ENCODE peak calls at places on chromosome 1, in nine cellular contexts. One of them, this sample, is unnamed.

GRCh38 chr1:21742578-21742977 is 40.4 kb downstream of the USP48 start:
- DNase-seq in OCI-LY7: no peak
- DNase-seq in PC-3: no peak
- DNase-seq in hepatocyte: no peak
- DNase-seq in MM.1S: no peak
- DNase-seq in neural progenitor cell: no peak
- DNase-seq in GM23248: no peak
- DNase-seq in GM23338: no peak
- DNase-seq in HCT116: no peak
- DNase-seq in this sample: no peak

GRCh38 chr1:71785470-71785869 is 496.9 kb downstream of the NEGR1 start:
- DNase-seq in HCT116: no peak
- DNase-seq in OCI-LY7: no peak
- DNase-seq in MM.1S: no peak
- DNase-seq in GM23248: no peak
- DNase-seq in PC-3: no peak
- DNase-seq in GM23338: no peak
- DNase-seq in neural progenitor cell: no peak
- DNase-seq in hepatocyte: peak
- DNase-seq in this sample: no peak

GRCh38 chr1:117590273-117590925 is 15.4 kb upstream of the TENT5C start:
- DNase-seq in hepatocyte: no peak
- DNase-seq in GM23338: peak
- DNase-seq in neural progenitor cell: no peak
- DNase-seq in GM23248: no peak
- DNase-seq in MM.1S: no peak
- DNase-seq in HCT116: no peak
- DNase-seq in OCI-LY7: peak
- DNase-seq in PC-3: peak
- DNase-seq in this sample: no peak

GRCh38 chr1:155173478-155174333 is at the start of gene TRIM46:
- DNase-seq in MM.1S: no peak
- DNase-seq in PC-3: peak
- DNase-seq in OCI-LY7: peak
- DNase-seq in hepatocyte: peak
- DNase-seq in HCT116: no peak
- DNase-seq in GM23338: peak
- DNase-seq in GM23248: peak
- DNase-seq in neural progenitor cell: peak
- DNase-seq in this sample: peak

GRCh38 chr1:186828612-186829542 is at the start of gene PLA2G4A:
- DNase-seq in OCI-LY7: no peak
- DNase-seq in GM23338: peak
- DNase-seq in GM23248: peak
- DNase-seq in PC-3: peak
- DNase-seq in HCT116: peak
- DNase-seq in neural progenitor cell: peak
- DNase-seq in hepatocyte: peak
- DNase-seq in MM.1S: peak
- DNase-seq in this sample: no peak

GRCh38 chr1:53088616-53089300 is 26.7 kb downstream of the PODN start:
- DNase-seq in GM23338: no peak
- DNase-seq in PC-3: no peak
- DNase-seq in OCI-LY7: no peak
- DNase-seq in MM.1S: no peak
- DNase-seq in GM23248: no peak
- DNase-seq in hepatocyte: no peak
- DNase-seq in neural progenitor cell: no peak
- DNase-seq in HCT116: no peak
- DNase-seq in this sample: peak

GRCh38 chr1:47201179-47201578 is 11.3 kb upstream of the PDZK1IP1 start:
- DNase-seq in OCI-LY7: no peak
- DNase-seq in MM.1S: no peak
- DNase-seq in GM23338: no peak
- DNase-seq in hepatocyte: no peak
- DNase-seq in PC-3: no peak
- DNase-seq in HCT116: no peak
- DNase-seq in GM23248: no peak
- DNase-seq in neural progenitor cell: peak
- DNase-seq in this sample: no peak

GRCh38 chr1:19463204-19463803 is 22.0 kb downstream of the CAPZB start:
- DNase-seq in MM.1S: peak
- DNase-seq in PC-3: no peak
- DNase-seq in neural progenitor cell: no peak
- DNase-seq in hepatocyte: no peak
- DNase-seq in GM23248: no peak
- DNase-seq in HCT116: no peak
- DNase-seq in GM23338: no peak
- DNase-seq in OCI-LY7: peak
- DNase-seq in this sample: no peak

GRCh38 chr1:25099343-25099951 is 132.9 kb downstream of the SYF2 start:
- DNase-seq in PC-3: no peak
- DNase-seq in GM23248: no peak
- DNase-seq in GM23338: no peak
- DNase-seq in OCI-LY7: peak
- DNase-seq in HCT116: no peak
- DNase-seq in MM.1S: no peak
- DNase-seq in hepatocyte: no peak
- DNase-seq in neural progenitor cell: no peak
- DNase-seq in this sample: peak

GRCh38 chr1:239558559-239558958 is 172.2 kb downstream of the CHRM3 start:
- DNase-seq in GM23338: no peak
- DNase-seq in HCT116: no peak
- DNase-seq in MM.1S: no peak
- DNase-seq in PC-3: peak
- DNase-seq in neural progenitor cell: no peak
- DNase-seq in OCI-LY7: no peak
- DNase-seq in hepatocyte: no peak
- DNase-seq in GM23248: no peak
- DNase-seq in this sample: no peak

GRCh38 chr1:98027044-98027443 is 106.2 kb upstream of the DPYD start:
- DNase-seq in GM23248: no peak
- DNase-seq in hepatocyte: no peak
- DNase-seq in HCT116: no peak
- DNase-seq in OCI-LY7: no peak
- DNase-seq in neural progenitor cell: no peak
- DNase-seq in MM.1S: no peak
- DNase-seq in PC-3: peak
- DNase-seq in GM23338: no peak
- DNase-seq in this sample: no peak

GRCh38 chr1:43935711-43936427 is 2.3 kb downstream of the ARTN start:
- DNase-seq in neural progenitor cell: no peak
- DNase-seq in hepatocyte: peak
- DNase-seq in GM23248: no peak
- DNase-seq in GM23338: peak
- DNase-seq in HCT116: no peak
- DNase-seq in OCI-LY7: no peak
- DNase-seq in PC-3: peak
- DNase-seq in MM.1S: no peak
- DNase-seq in this sample: no peak

GRCh38 chr1:158112994-158113758 is 67.5 kb upstream of the CD1D start:
- DNase-seq in PC-3: no peak
- DNase-seq in neural progenitor cell: peak
- DNase-seq in HCT116: no peak
- DNase-seq in GM23338: peak
- DNase-seq in OCI-LY7: peak
- DNase-seq in GM23248: peak
- DNase-seq in hepatocyte: peak
- DNase-seq in MM.1S: peak
- DNase-seq in this sample: peak

GRCh38 chr1:15068997-15069396 is 84.5 kb upstream of the TMEM51 start:
- DNase-seq in MM.1S: no peak
- DNase-seq in OCI-LY7: no peak
- DNase-seq in GM23248: no peak
- DNase-seq in hepatocyte: no peak
- DNase-seq in HCT116: no peak
- DNase-seq in neural progenitor cell: no peak
- DNase-seq in GM23338: no peak
- DNase-seq in PC-3: no peak
- DNase-seq in this sample: no peak

DNA sequence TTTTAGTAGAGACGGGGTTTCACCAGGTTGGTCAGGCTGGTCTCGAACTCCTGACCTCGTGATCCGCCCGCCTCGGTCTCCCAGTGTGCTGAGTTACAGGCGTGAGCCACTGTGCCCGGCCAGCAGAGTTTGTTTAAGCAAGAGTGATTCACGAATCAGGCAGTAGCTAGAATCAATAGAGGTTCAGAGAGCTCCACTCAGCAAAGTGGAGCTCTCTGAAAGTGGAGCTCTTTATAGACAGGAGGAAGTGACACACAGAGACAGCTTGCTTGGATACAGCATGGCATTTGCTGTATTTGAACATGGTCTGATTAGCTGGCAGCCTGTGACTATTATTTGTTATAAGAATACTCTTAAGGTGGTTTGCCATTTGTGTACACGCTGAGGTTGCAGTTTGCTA is 27.1 kb upstream of the CD34 start:
- DNase-seq in hepatocyte: peak
- DNase-seq in GM23338: no peak
- DNase-seq in PC-3: peak
- DNase-seq in GM23248: peak
- DNase-seq in MM.1S: no peak
- DNase-seq in HCT116: no peak
- DNase-seq in neural progenitor cell: no peak
- DNase-seq in OCI-LY7: no peak
- DNase-seq in this sample: no peak
- TF ChIP-seq EZH2phosphoT487 in hepatocyte: no peak
- TF ChIP-seq EZH2phosphoT487 in GM23338: no peak
- TF ChIP-seq EZH2phosphoT487 in PC-3: no peak
- TF ChIP-seq EZH2phosphoT487 in GM23248: no peak
- TF ChIP-seq EZH2phosphoT487 in MM.1S: no peak
- TF ChIP-seq EZH2phosphoT487 in HCT116: no peak
- TF ChIP-seq EZH2phosphoT487 in neural progenitor cell: no peak
- TF ChIP-seq EZH2phosphoT487 in OCI-LY7: no peak
- TF ChIP-seq EZH2phosphoT487 in this sample: no peak

DNA sequence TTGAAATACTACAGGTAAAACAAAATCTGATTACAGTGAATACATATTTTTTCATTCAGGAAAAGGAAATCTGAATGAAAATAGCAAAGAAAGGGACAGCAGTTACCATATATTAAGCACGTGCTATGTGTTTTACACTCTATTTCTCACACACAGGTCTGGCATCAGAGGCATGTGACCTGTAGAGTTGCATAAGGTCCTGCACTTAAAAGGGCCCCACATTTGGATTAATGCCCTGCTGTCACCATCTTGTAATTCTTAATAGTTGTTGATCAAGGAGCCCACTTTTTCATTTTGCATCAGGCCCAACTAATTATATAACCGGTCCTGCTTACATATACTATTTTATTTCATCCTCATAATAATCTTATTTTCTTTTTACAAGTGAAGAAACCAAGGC is 125.8 kb downstream of the LRRC40 start:
- DNase-seq in OCI-LY7: no peak
- DNase-seq in hepatocyte: no peak
- DNase-seq in HCT116: no peak
- DNase-seq in GM23248: no peak
- DNase-seq in neural progenitor cell: no peak
- DNase-seq in MM.1S: no peak
- DNase-seq in PC-3: no peak
- DNase-seq in GM23338: no peak
- DNase-seq in this sample: no peak
- TF ChIP-seq EZH2phosphoT487 in OCI-LY7: no peak
- TF ChIP-seq EZH2phosphoT487 in hepatocyte: no peak
- TF ChIP-seq EZH2phosphoT487 in HCT116: no peak
- TF ChIP-seq EZH2phosphoT487 in GM23248: no peak
- TF ChIP-seq EZH2phosphoT487 in neural progenitor cell: no peak
- TF ChIP-seq EZH2phosphoT487 in MM.1S: no peak
- TF ChIP-seq EZH2phosphoT487 in PC-3: no peak
- TF ChIP-seq EZH2phosphoT487 in GM23338: no peak
- TF ChIP-seq EZH2phosphoT487 in this sample: no peak

GRCh38 chr1:27561126-27561899 is 42.6 kb downstream of the AHDC1 start:
- DNase-seq in GM23248: no peak
- DNase-seq in MM.1S: no peak
- DNase-seq in HCT116: no peak
- DNase-seq in OCI-LY7: no peak
- DNase-seq in neural progenitor cell: peak
- DNase-seq in PC-3: no peak
- DNase-seq in hepatocyte: no peak
- DNase-seq in GM23338: no peak
- DNase-seq in this sample: peak
- TF ChIP-seq EZH2phosphoT487 in GM23248: no peak
- TF ChIP-seq EZH2phosphoT487 in MM.1S: no peak
- TF ChIP-seq EZH2phosphoT487 in HCT116: no peak
- TF ChIP-seq EZH2phosphoT487 in OCI-LY7: no peak
- TF ChIP-seq EZH2phosphoT487 in neural progenitor cell: no peak
- TF ChIP-seq EZH2phosphoT487 in PC-3: no peak
- TF ChIP-seq EZH2phosphoT487 in hepatocyte: no peak
- TF ChIP-seq EZH2phosphoT487 in GM23338: no peak
- TF ChIP-seq EZH2phosphoT487 in this sample: no peak

DNA sequence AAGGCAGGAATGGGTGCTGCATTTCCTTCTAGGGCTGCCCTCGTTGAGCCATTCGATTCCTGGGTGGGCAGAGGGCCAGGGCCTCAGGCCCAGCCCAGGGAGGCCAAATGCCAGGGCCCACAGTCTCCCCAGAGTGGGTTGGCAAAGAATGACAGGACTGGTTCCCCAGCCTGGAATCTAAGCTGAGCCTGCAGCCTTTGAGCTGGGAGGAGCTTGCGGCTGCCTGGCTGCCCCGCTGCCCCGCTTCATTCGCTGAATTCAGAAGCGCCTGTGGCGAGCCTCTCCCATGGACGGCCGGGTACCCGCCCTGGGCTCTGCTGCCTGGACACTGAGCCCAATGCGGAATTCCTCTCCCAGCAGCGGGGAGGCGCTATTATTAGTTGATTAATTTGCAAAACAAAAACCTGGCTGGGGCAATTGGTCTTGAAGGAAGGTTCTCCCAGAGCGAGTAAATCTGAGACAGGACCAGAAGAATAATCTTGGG is 32.3 kb upstream of the TARDBP start:
- DNase-seq in neural progenitor cell: peak
- DNase-seq in PC-3: peak
- DNase-seq in GM23338: peak
- DNase-seq in MM.1S: no peak
- DNase-seq in OCI-LY7: no peak
- DNase-seq in HCT116: no peak
- DNase-seq in GM23248: peak
- DNase-seq in hepatocyte: peak
- DNase-seq in this sample: no peak
- TF ChIP-seq EZH2phosphoT487 in neural progenitor cell: no peak
- TF ChIP-seq EZH2phosphoT487 in PC-3: no peak
- TF ChIP-seq EZH2phosphoT487 in GM23338: no peak
- TF ChIP-seq EZH2phosphoT487 in MM.1S: no peak
- TF ChIP-seq EZH2phosphoT487 in OCI-LY7: no peak
- TF ChIP-seq EZH2phosphoT487 in HCT116: no peak
- TF ChIP-seq EZH2phosphoT487 in GM23248: no peak
- TF ChIP-seq EZH2phosphoT487 in hepatocyte: no peak
- TF ChIP-seq EZH2phosphoT487 in this sample: no peak

This sample was measured in SK-N-SH.